ENCODE peak calls at places on chromosomes 2 and 18, in eight cellular contexts. R, T, C, G, N, W, E and H are unnamed samples.

GRCh38 chr2:42786561-42787345 is 5.6 kb downstream of the HAAO start:
- DNase-seq in W (no peak), R (no peak), N (no peak), E (no peak), C (no peak), G (no peak), T (no peak), H (no peak)

GRCh38 chr18:61892683-61893303 is at the start of gene RNF152:
- DNase-seq in E (no peak), G (peak; percentile 51), C (peak; percentile 32), T (peak; percentile 15), N (no peak), R (no peak), W (peak; percentile 74), H (no peak)

GRCh38 chr18:56627991-56628390 is 10.4 kb downstream of the TXNL1 start:
- DNase-seq in C (no peak), G (no peak), N (no peak), T (no peak), E (no peak), W (no peak), R (no peak), H (no peak)

GRCh38 chr2:121330921-121331320 is 45.9 kb upstream of the TFCP2L1 start:
- DNase-seq in T (no peak), C (no peak), N (no peak), G (no peak), R (no peak), E (no peak), W (no peak), H (no peak)

GRCh38 chr2:216503697-216504375 is 5.2 kb downstream of the RPL37A start:
- DNase-seq in N (no peak), R (no peak), G (no peak), T (no peak), C (no peak), W (no peak), E (no peak), H (no peak)

GRCh38 chr2:54454922-54455583 is 1.1 kb upstream of the SPTBN1 start:
- DNase-seq in W (peak; percentile 79), R (no peak), C (no peak), T (peak; percentile 39), N (no peak), E (no peak), G (peak; percentile 81), H (no peak)

GRCh38 chr18:49023281-49023937 is 72.6 kb upstream of the SMAD7 start:
- DNase-seq in E (no peak), T (no peak), R (no peak), N (no peak), W (no peak), C (peak; percentile 6), G (peak; percentile 58), H (no peak)

GRCh38 chr2:3864943-3865664 is 161.7 kb downstream of the DCDC2C start:
- DNase-seq in C (no peak), R (no peak), W (peak; percentile 72), N (no peak), G (no peak), E (no peak), T (no peak), H (no peak)

GRCh38 chr2:118232391-118233255 is 144.4 kb downstream of the INSIG2 start:
- DNase-seq in E (no peak), W (no peak), C (no peak), G (no peak), R (no peak), N (no peak), T (no peak), H (no peak)

GRCh38 chr2:36411962-36412444 is 56.4 kb downstream of the CRIM1 start:
- DNase-seq in C (no peak), E (no peak), W (no peak), N (no peak), T (no peak), G (no peak), R (no peak), H (no peak)

DNA sequence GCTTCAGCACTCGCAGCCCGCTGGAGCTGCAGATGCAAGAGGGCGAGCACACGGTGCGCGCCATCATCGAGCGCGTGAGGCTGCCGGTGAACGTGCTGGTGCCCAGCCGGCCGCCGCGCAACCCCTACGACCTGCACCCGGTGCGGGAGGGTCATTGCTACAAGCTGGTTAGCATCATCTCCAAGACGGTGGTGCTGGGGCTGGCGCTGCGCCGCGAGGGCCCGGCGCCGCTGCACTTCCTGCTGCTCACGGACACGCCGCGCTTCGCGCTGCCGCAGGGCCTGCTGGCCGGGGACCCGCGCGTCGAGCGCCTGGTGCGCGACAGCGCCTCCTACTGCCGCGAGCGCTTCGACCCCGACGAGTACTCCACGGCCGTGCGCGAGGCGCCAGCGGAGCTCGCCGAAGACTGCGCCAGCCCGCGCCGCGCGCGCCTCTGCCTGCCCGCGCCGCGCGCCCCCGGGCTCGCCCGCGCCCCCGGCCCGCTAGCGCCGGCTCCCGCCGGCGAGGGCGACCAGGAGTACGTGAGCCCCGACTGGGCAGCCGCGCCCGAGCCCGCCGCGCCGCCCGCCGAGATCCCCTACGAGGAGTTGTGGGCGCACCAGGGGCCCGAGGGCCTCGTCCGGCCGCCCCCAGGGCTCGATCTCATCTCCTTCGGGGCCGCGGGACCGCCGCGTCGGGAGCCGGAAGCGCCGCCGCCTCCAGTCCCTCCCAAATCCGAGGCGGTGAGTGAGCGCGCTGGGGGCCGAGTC is 11.8 kb downstream of the GAREM2 start:
- DNase-seq in R (peak; percentile 15), G (no peak), W (peak; percentile 97), C (peak; percentile 88), T (peak; percentile 83), N (no peak), E (peak; percentile 77), H (no peak)
- H3K4me3 ChIP-seq in R (peak overlapping the region; percentile 44), G (no peak overlapping the region), W (peak overlapping the region; percentile 60), C (peak overlapping the region; percentile 65), T (peak overlapping the region; percentile 68), N (peak overlapping the region; percentile 83), E (peak overlapping the region; percentile 76), H (no peak overlapping the region)

GRCh38 chr18:5895886-5896740 is 791 bp upstream of the TMEM200C start:
- DNase-seq in G (no peak), T (peak; percentile 51), E (no peak), C (no peak), N (no peak), W (peak; percentile 78), R (no peak), H (no peak)
- H3K27me3 ChIP-seq in G (no peaks in the 10 kb centered on the region), T (no peaks in the 10 kb centered on the region), E (peaks cover 27% of the 10 kb centered on the region), C (peaks cover 89% of the 10 kb centered on the region), N (peaks cover 16% of the 10 kb centered on the region), W (no peaks in the 10 kb centered on the region), R (no peaks in the 10 kb centered on the region), H (peaks cover 35% of the 10 kb centered on the region)

GRCh38 chr18:35247412-35248249 is 6.8 kb downstream of the ZNF397 start:
- DNase-seq in C (no peak), G (no peak), E (no peak), T (no peak), W (no peak), R (no peak), N (no peak), H (no peak)

GRCh38 chr18:35245719-35246317 is 5.0 kb downstream of the ZNF397 start:
- DNase-seq in T (no peak), N (no peak), C (no peak), E (no peak), W (no peak), G (no peak), R (no peak), H (no peak)

GRCh38 chr18:35248429-35248828 is 7.6 kb downstream of the ZNF397 start:
- DNase-seq in G (no peak), R (no peak), T (no peak), E (no peak), W (no peak), N (no peak), C (no peak), H (no peak)

GRCh38 chr18:35244671-35245070 is 3.8 kb downstream of the ZNF397 start:
- DNase-seq in G (no peak), C (no peak), E (no peak), W (no peak), R (no peak), T (no peak), N (no peak), H (no peak)

GRCh38 chr18:35246831-35247230 is 6.0 kb downstream of the ZNF397 start:
- DNase-seq in R (no peak), E (no peak), G (no peak), C (no peak), T (no peak), W (no peak), N (no peak), H (no peak)
- H3K9me3 ChIP-seq in R (no peaks in the 10 kb centered on the region), E (no peaks in the 10 kb centered on the region), G (no peaks in the 10 kb centered on the region), C (no peaks in the 10 kb centered on the region), T (no peaks in the 10 kb centered on the region), W (no peaks in the 10 kb centered on the region), N (no peaks in the 10 kb centered on the region), H (peaks cover 3% of the 10 kb centered on the region)

DNA sequence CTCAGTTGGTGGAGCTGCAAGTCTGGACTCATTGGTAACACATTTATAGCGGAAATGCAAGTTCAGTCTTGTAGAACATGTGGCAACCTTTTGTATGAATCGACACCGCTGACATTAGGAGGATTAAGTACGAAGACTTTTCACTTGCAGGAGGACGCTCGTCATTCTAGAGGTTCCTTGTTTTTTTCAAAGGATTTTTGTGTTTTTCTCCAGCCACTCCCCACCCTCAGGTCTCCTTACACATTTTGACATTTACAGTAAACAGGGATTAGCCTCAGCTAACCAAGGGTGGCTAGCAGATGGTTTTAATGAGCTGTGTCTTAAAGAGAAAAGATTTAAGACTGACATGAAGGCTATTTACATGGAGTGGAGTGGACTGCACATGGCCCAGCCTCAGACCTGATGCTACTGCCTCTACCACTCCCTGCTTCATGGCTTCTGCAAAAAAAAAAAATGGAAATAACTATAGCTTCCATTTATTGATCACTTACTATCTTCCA is 173.8 kb downstream of the TRIB2 start:
- DNase-seq in N (no peak), G (no peak), C (no peak), E (no peak), T (no peak), W (no peak), R (no peak), H (no peak)
- H3K4me3 ChIP-seq in N (no peak overlapping the region), G (peak overlapping the region; percentile 2), C (no peak overlapping the region), E (no peak overlapping the region), T (no peak overlapping the region), W (no peak overlapping the region), R (no peak overlapping the region), H (no peak overlapping the region)

GRCh38 chr2:128605421-128605820 is 286.8 kb upstream of the HS6ST1 start:
- DNase-seq in E (no peak), G (no peak), T (no peak), N (no peak), R (no peak), W (peak; percentile 59), C (no peak), H (no peak)

GRCh38 chr2:128607440-128607839 is 288.8 kb upstream of the HS6ST1 start:
- DNase-seq in R (no peak), E (no peak), W (peak; percentile 67), C (no peak), G (no peak), N (no peak), T (no peak), H (no peak)

GRCh38 chr2:128606837-128607236 is 288.2 kb upstream of the HS6ST1 start:
- DNase-seq in G (no peak), W (peak; percentile 41), R (no peak), C (no peak), E (no peak), N (no peak), T (no peak), H (no peak)

GRCh38 chr2:128604045-128604444 is 285.4 kb upstream of the HS6ST1 start:
- DNase-seq in R (no peak), W (peak; percentile 59), G (no peak), N (no peak), T (no peak), C (no peak), E (no peak), H (no peak)

GRCh38 chr2:128605931-128606330 is 287.3 kb upstream of the HS6ST1 start:
- DNase-seq in E (no peak), T (no peak), G (no peak), N (no peak), R (no peak), C (no peak), W (peak; percentile 59), H (no peak)
- H3K27me3 ChIP-seq in E (no peaks in the 10 kb centered on the region), T (no peaks in the 10 kb centered on the region), G (no peaks in the 10 kb centered on the region), N (no peaks in the 10 kb centered on the region), R (no peaks in the 10 kb centered on the region), C (no peaks in the 10 kb centered on the region), W (no peaks in the 10 kb centered on the region), H (no peaks in the 10 kb centered on the region)